ENCODE peak calls at places on chromosomes 1 and 21, in four cellular contexts. One of them, this sample, is unnamed.

GRCh38 chr1:17952506-17952905 is 155.1 kb upstream of the IGSF21 start:
- DNase-seq in H1: no peak
- DNase-seq in H9: no peak
- DNase-seq in IMR-90: no peak
- DNase-seq in this sample: no peak

GRCh38 chr1:93353286-93353685 is 7.6 kb downstream of the DR1 start:
- DNase-seq in H1: no peak
- DNase-seq in IMR-90: no peak
- DNase-seq in H9: no peak
- DNase-seq in this sample: no peak

GRCh38 chr1:178609015-178609414 is 96.1 kb downstream of the TEX35 start:
- DNase-seq in H9: no peak
- DNase-seq in H1: no peak
- DNase-seq in IMR-90: peak; percentile 92
- DNase-seq in this sample: no peak

GRCh38 chr1:78104322-78104721 is 58.6 kb downstream of the GIPC2 start:
- DNase-seq in IMR-90: peak; percentile 81
- DNase-seq in H1: no peak
- DNase-seq in H9: no peak
- DNase-seq in this sample: no peak

GRCh38 chr1:219465247-219466093 is 147.4 kb downstream of the ZC3H11B start:
- DNase-seq in IMR-90: peak; percentile 60
- DNase-seq in H9: no peak
- DNase-seq in H1: no peak
- DNase-seq in this sample: no peak

GRCh38 chr1:44154049-44154448 is 12.6 kb upstream of the KLF18 start:
- DNase-seq in H9: no peak
- DNase-seq in IMR-90: no peak
- DNase-seq in H1: no peak
- DNase-seq in this sample: peak; percentile 82

GRCh38 chr1:62285984-62286481 is 33.2 kb downstream of the KANK4 start:
- DNase-seq in H1: no peak
- DNase-seq in H9: peak; percentile 69
- DNase-seq in IMR-90: no peak
- DNase-seq in this sample: peak; percentile 71

GRCh38 chr1:11960710-11961109 is 19.5 kb upstream of the MFN2 start:
- DNase-seq in H1: no peak
- DNase-seq in IMR-90: no peak
- DNase-seq in H9: no peak
- DNase-seq in this sample: no peak

GRCh38 chr1:147177611-147178370 is 5.5 kb upstream of the PRKAB2 start:
- DNase-seq in IMR-90: peak; percentile 73
- DNase-seq in H1: no peak
- DNase-seq in H9: peak; percentile 37
- DNase-seq in this sample: no peak

GRCh38 chr1:12616709-12617373 is 1.2 kb downstream of the DHRS3 start:
- DNase-seq in H9: no peak
- DNase-seq in H1: no peak
- DNase-seq in IMR-90: no peak
- DNase-seq in this sample: no peak

GRCh38 chr1:18951818-18952391 is 4.6 kb downstream of the IFFO2 start:
- DNase-seq in H1: no peak
- DNase-seq in IMR-90: no peak
- DNase-seq in H9: no peak
- DNase-seq in this sample: no peak

GRCh38 chr1:9784508-9785133 is 39.1 kb downstream of the CLSTN1 start:
- DNase-seq in H1: no peak
- DNase-seq in IMR-90: peak; percentile 68
- DNase-seq in H9: peak; percentile 52
- DNase-seq in this sample: peak; percentile 77

GRCh38 chr1:246219508-246220030 is 287.5 kb downstream of the SMYD3 start:
- DNase-seq in H1: no peak
- DNase-seq in H9: peak; percentile 57
- DNase-seq in IMR-90: no peak
- DNase-seq in this sample: peak; percentile 41

GRCh38 chr1:246483204-246483933 is 23.7 kb downstream of the SMYD3 start:
- DNase-seq in H1: no peak
- DNase-seq in H9: no peak
- DNase-seq in IMR-90: peak; percentile 38
- DNase-seq in this sample: no peak

GRCh38 chr1:186212574-186213224 is 162.4 kb downstream of the TPR start:
- DNase-seq in H9: peak; percentile 79
- DNase-seq in H1: peak; percentile 21
- DNase-seq in IMR-90: peak; percentile 97
- DNase-seq in this sample: peak; percentile 96

GRCh38 chr1:9849691-9850441 is 26.1 kb upstream of the CLSTN1 start:
- DNase-seq in H1: no peak
- DNase-seq in IMR-90: no peak
- DNase-seq in H9: no peak
- DNase-seq in this sample: peak; percentile 43

GRCh38 chr1:234886081-234886874 is 242.4 kb downstream of the TOMM20 start:
- DNase-seq in H1: no peak
- DNase-seq in IMR-90: no peak
- DNase-seq in H9: no peak
- DNase-seq in this sample: no peak

GRCh38 chr1:9146156-9146555 is 17.3 kb upstream of the GPR157 start:
- DNase-seq in IMR-90: no peak
- DNase-seq in H1: no peak
- DNase-seq in H9: no peak
- DNase-seq in this sample: no peak

GRCh38 chr1:111227875-111228747 is 598 bp downstream of the CHI3L2 start:
- DNase-seq in H9: no peak
- DNase-seq in H1: no peak
- DNase-seq in IMR-90: peak; percentile 93
- DNase-seq in this sample: no peak

GRCh38 chr1:176206006-176206960 is 803 bp downstream of the COP1 start:
- DNase-seq in IMR-90: peak; percentile 29
- DNase-seq in H9: peak; percentile 70
- DNase-seq in H1: no peak
- DNase-seq in this sample: peak; percentile 88

GRCh38 chr21:28333455-28334108 is 659.1 kb downstream of the LTN1 start:
- DNase-seq in IMR-90: peak; percentile 75
- DNase-seq in H1: no peak
- DNase-seq in H9: no peak
- DNase-seq in this sample: no peak

GRCh38 chr1:118335372-118335771 is 150.3 kb upstream of the SPAG17 start:
- DNase-seq in H1: no peak
- DNase-seq in IMR-90: peak; percentile 27
- DNase-seq in H9: no peak
- DNase-seq in this sample: no peak

GRCh38 chr1:166905930-166906329 is 29.9 kb upstream of the TADA1 start:
- DNase-seq in IMR-90: peak; percentile 37
- DNase-seq in H9: no peak
- DNase-seq in H1: no peak
- DNase-seq in this sample: no peak

GRCh38 chr1:214660900-214661299 is 57.9 kb downstream of the CENPF start:
- DNase-seq in H1: no peak
- DNase-seq in H9: no peak
- DNase-seq in IMR-90: peak; percentile 96
- DNase-seq in this sample: peak; percentile 47

GRCh38 chr1:206715120-206715519 is 30.4 kb downstream of the MAPKAPK2 start:
- DNase-seq in H9: no peak
- DNase-seq in IMR-90: no peak
- DNase-seq in H1: no peak
- DNase-seq in this sample: no peak

GRCh38 chr1:40384413-40384762 is 10.9 kb downstream of the SMAP2 start:
- DNase-seq in H9: no peak
- DNase-seq in IMR-90: no peak
- DNase-seq in H1: no peak
- DNase-seq in this sample: no peak

GRCh38 chr1:12478612-12478985 is 139.4 kb downstream of the DHRS3 start:
- DNase-seq in H1: no peak
- DNase-seq in H9: no peak
- DNase-seq in IMR-90: no peak
- DNase-seq in this sample: no peak

GRCh38 chr1:186605762-186606350 is 74.4 kb downstream of the PTGS2 start:
- DNase-seq in IMR-90: peak; percentile 59
- DNase-seq in H9: peak; percentile 79
- DNase-seq in H1: peak; percentile 41
- DNase-seq in this sample: peak; percentile 88

GRCh38 chr1:175742790-175743459 is 470 bp downstream of the TNR start:
- DNase-seq in IMR-90: peak; percentile 16
- DNase-seq in H9: peak; percentile 77
- DNase-seq in H1: no peak
- DNase-seq in this sample: peak; percentile 91

GRCh38 chr1:172117800-172118199 is 276.5 kb downstream of the DNM3 start:
- DNase-seq in H9: no peak
- DNase-seq in IMR-90: no peak
- DNase-seq in H1: no peak
- DNase-seq in this sample: no peak

DNA sequence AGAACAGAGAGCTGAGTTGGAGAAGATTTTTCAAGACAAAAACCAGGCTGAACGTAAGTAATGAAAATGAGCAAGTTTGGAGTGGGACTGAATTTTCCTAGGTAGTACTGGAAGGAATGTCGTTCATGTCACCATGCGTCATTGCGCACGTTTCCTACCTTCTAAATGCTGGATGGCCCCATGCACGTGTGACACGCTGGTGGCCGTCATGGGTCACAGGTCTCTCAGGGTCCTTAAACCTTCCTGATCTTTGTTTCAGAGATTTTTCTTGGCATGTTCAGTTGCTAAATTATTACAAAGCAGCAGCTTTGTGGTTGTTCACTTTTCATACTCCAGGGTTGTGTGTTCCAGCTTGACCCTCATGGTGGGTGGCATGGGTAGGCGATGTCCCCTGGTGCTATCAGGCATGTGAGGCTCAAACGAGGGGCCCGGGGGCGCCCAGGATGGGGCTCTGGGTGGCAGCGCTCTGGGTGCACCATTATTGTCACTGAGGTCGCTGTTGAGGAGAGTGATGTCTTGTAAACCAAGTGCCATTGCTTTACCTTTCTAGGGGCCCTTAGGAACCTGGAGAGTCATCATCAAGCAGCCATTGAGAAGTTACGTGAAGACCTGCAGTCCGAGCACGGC is 25.3 kb downstream of the PCNT start:
- DNase-seq in H9: no peak
- DNase-seq in H1: no peak
- DNase-seq in IMR-90: no peak
- DNase-seq in this sample: no peak
- H3K56ac ChIP-seq in H9: no peak overlapping the region
- H3K56ac ChIP-seq in H1: no peak overlapping the region
- H3K56ac ChIP-seq in IMR-90: no peak overlapping the region
- H3K56ac ChIP-seq in this sample: no peak overlapping the region

GRCh38 chr1:163163861-163164582 is 38.7 kb downstream of the RGS5 start:
- DNase-seq in H9: no peak
- DNase-seq in H1: no peak
- DNase-seq in IMR-90: peak; percentile 80
- DNase-seq in this sample: no peak

GRCh38 chr1:163165119-163165518 is 37.6 kb downstream of the RGS5 start:
- DNase-seq in H9: no peak
- DNase-seq in IMR-90: no peak
- DNase-seq in H1: no peak
- DNase-seq in this sample: no peak

GRCh38 chr1:163161337-163161736 is 41.4 kb downstream of the RGS5 start:
- DNase-seq in IMR-90: no peak
- DNase-seq in H9: no peak
- DNase-seq in H1: no peak
- DNase-seq in this sample: no peak

GRCh38 chr1:163161841-163162240 is 40.9 kb downstream of the RGS5 start:
- DNase-seq in IMR-90: no peak
- DNase-seq in H1: no peak
- DNase-seq in H9: no peak
- DNase-seq in this sample: no peak

GRCh38 chr1:163162281-163162937 is 40.3 kb downstream of the RGS5 start:
- DNase-seq in H1: no peak
- DNase-seq in H9: no peak
- DNase-seq in IMR-90: peak; percentile 70
- DNase-seq in this sample: no peak
- H3K56ac ChIP-seq in H1: no peak overlapping the region
- H3K56ac ChIP-seq in H9: no peak overlapping the region
- H3K56ac ChIP-seq in IMR-90: no peak overlapping the region
- H3K56ac ChIP-seq in this sample: no peak overlapping the region

DNA sequence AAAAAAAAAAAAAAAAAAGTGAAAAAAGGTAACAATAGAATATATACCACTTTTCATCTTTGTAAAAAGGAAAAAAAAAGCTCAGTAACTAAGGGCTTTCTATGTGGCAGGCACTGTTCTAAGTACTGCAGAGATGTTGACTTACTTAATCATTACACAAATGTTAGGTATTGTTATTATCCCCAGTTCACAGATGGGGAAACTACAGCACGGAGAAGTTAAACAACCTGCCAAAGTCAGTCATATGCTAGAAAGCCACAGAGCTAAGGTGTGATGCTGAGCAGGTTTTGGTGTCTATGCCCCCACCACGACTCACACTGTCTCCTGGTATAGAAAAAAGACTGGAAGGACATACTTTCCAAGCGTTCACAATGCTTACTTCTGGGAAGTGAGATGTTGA is 6.6 kb upstream of the PNRC2 start:
- DNase-seq in IMR-90: no peak
- DNase-seq in H1: no peak
- DNase-seq in H9: no peak
- DNase-seq in this sample: no peak
- H3K56ac ChIP-seq in IMR-90: no peak overlapping the region
- H3K56ac ChIP-seq in H1: no peak overlapping the region
- H3K56ac ChIP-seq in H9: no peak overlapping the region
- H3K56ac ChIP-seq in this sample: no peak overlapping the region

GRCh38 chr1:71026093-71026492 is 21.5 kb downstream of the PTGER3 start:
- DNase-seq in H1: no peak
- DNase-seq in IMR-90: no peak
- DNase-seq in H9: no peak
- DNase-seq in this sample: no peak
- H3K56ac ChIP-seq in H1: no peak overlapping the region
- H3K56ac ChIP-seq in IMR-90: no peak overlapping the region
- H3K56ac ChIP-seq in H9: no peak overlapping the region
- H3K56ac ChIP-seq in this sample: no peak overlapping the region

GRCh38 chr1:20082772-20083171 is 12.8 kb downstream of the PLA2G5 start:
- DNase-seq in IMR-90: no peak
- DNase-seq in H9: no peak
- DNase-seq in H1: no peak
- DNase-seq in this sample: no peak
- H3K56ac ChIP-seq in IMR-90: no peak overlapping the region
- H3K56ac ChIP-seq in H9: no peak overlapping the region
- H3K56ac ChIP-seq in H1: no peak overlapping the region
- H3K56ac ChIP-seq in this sample: no peak overlapping the region

DNA sequence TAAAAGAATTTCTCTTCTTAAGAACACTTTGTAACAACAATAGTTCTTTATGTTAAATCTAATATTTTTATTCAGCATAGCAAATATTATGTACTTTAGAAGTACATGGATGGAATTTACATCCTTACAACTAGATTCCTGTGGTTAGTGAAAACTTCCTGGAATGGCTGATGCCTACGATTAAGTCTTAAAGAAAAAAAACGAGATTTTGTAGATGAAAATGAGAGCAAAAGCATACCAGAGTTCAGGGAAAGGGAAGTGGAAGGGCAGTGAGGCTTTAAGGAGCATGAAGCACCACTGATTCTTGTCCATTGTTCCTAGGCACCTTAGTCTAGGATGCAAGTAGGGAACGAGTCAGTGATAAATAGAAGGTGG is 26.7 kb downstream of the CFH start:
- DNase-seq in H9: no peak
- DNase-seq in IMR-90: peak; percentile 81
- DNase-seq in H1: no peak
- DNase-seq in this sample: peak; percentile 7
- H3K56ac ChIP-seq in H9: no peak overlapping the region
- H3K56ac ChIP-seq in IMR-90: peak overlapping the region; percentile 43
- H3K56ac ChIP-seq in H1: no peak overlapping the region
- H3K56ac ChIP-seq in this sample: no peak overlapping the region

This sample was measured in mesendoderm.